ENCODE peak calls at places on chromosomes 6 and 20, in four cellular contexts. I is spleen, J is stomach, X is sigmoid colon. R is an unnamed sample.

GRCh38 chr20:23136893-23137745 is 51.0 kb upstream of the CD93 start:
- DNase-seq in I (no peak), X (peak), J (no peak), R (no peak)

GRCh38 chr6:28188111-28188979 is 36.7 kb upstream of the ZSCAN9 start:
- DNase-seq in I (no peak), X (no peak), J (no peak), R (no peak)

GRCh38 chr6:53011993-53012392 is 16.9 kb upstream of the GSTA4 start:
- DNase-seq in I (no peak), X (no peak), J (no peak), R (no peak)

GRCh38 chr6:158125271-158125670 is 42.8 kb downstream of the SERAC1 start:
- DNase-seq in I (no peak), X (no peak), J (no peak), R (no peak)

GRCh38 chr20:58361549-58361948 is 27.5 kb upstream of the VAPB start:
- DNase-seq in I (no peak), J (no peak), X (no peak), R (no peak)

GRCh38 chr6:168097621-168098430 is 18.8 kb upstream of the FRMD1 start:
- DNase-seq in X (no peak), J (peak), I (peak), R (no peak)

GRCh38 chr20:3672864-3673550 is 8.8 kb downstream of the ADAM33 start:
- DNase-seq in J (no peak), I (no peak), X (no peak), R (no peak)

GRCh38 chr20:35743693-35744491 is 1.8 kb upstream of the RBM39 start:
- DNase-seq in J (no peak), X (peak), I (peak), R (no peak)

GRCh38 chr6:110543106-110543505 is 66.7 kb upstream of the SLC22A16 start:
- DNase-seq in X (no peak), J (peak), I (no peak), R (no peak)

GRCh38 chr6:107690864-107691661 is 133.1 kb downstream of the SCML4 start:
- DNase-seq in X (peak), I (no peak), J (no peak), R (no peak)

GRCh38 chr20:17024513-17025105 is 202.2 kb upstream of the PCSK2 start:
- DNase-seq in I (no peak), J (no peak), X (no peak), R (no peak)

GRCh38 chr6:87901613-87902012 is 146.0 kb upstream of the SPACA1 start:
- DNase-seq in J (no peak), I (no peak), X (no peak), R (no peak)

GRCh38 chr20:51574248-51575033 is 31.9 kb upstream of the NFATC2 start:
- DNase-seq in J (no peak), X (no peak), I (no peak), R (no peak)

GRCh38 chr20:18188446-18188845 is 50.8 kb downstream of the KAT14 start:
- DNase-seq in J (no peak), I (no peak), X (no peak), R (no peak)

GRCh38 chr20:7760261-7761048 is 179.8 kb downstream of the HAO1 start:
- DNase-seq in J (no peak), X (no peak), I (no peak), R (no peak)

GRCh38 chr6:165227644-165228329 is 81.6 kb downstream of the C6orf118 start:
- DNase-seq in I (no peak), X (no peak), J (no peak), R (no peak)

GRCh38 chr20:728022-728944 is 40.0 kb downstream of the SLC52A3 start:
- DNase-seq in J (peak), I (peak), X (no peak), R (peak)

GRCh38 chr6:5550631-5551030 is 289.3 kb downstream of the FARS2 start:
- DNase-seq in X (no peak), J (no peak), I (no peak), R (no peak)

GRCh38 chr6:27280064-27280539 is 32.0 kb downstream of the POM121L2 start:
- DNase-seq in I (no peak), X (no peak), J (no peak), R (no peak)

GRCh38 chr20:61940976-61941720 is 124.5 kb downstream of the TAF4 start:
- DNase-seq in X (peak), I (peak), J (no peak), R (no peak)

GRCh38 chr20:43389231-43389630 is 68.5 kb upstream of the SRSF6 start:
- DNase-seq in X (peak), I (no peak), J (no peak), R (no peak)

GRCh38 chr6:161564951-161565350 is 291.1 kb upstream of the AGPAT4 start:
- DNase-seq in I (no peak), J (no peak), X (no peak), R (no peak)

GRCh38 chr6:44676826-44677433 is 289.4 kb downstream of the CDC5L start:
- DNase-seq in J (no peak), I (no peak), X (no peak), R (no peak)

GRCh38 chr6:40409143-40409542 is 178.0 kb downstream of the LRFN2 start:
- DNase-seq in X (no peak), J (no peak), I (no peak), R (no peak)
- TF ChIP-seq POLR2AphosphoS5 in X (no peak), J (no peak), I (no peak), R (no peak)

DNA sequence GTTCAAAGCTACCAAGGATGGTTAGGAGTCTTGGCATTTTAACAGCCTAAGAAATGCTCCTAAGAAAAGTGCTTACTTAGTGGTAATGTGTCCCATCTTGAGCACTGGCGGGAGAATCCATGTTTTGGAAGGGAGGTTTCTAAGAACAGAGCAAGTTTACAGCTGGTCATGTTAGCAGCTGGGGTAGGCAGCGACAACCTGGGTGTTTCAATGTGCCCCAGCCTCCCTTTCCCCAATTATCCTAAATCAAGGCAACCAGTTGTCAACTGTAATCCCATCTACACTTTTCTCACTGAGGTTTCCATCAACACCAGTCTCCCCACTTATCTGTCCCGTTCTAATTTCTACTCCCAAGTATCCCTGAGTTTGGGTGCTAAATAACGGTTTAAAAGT is 1.7 kb upstream of the JAG1 start:
- DNase-seq in I (no peak), X (no peak), J (no peak), R (no peak)
- H3K4me3 ChIP-seq in I (peak), X (no peak), J (peak), R (no peak)

DNA sequence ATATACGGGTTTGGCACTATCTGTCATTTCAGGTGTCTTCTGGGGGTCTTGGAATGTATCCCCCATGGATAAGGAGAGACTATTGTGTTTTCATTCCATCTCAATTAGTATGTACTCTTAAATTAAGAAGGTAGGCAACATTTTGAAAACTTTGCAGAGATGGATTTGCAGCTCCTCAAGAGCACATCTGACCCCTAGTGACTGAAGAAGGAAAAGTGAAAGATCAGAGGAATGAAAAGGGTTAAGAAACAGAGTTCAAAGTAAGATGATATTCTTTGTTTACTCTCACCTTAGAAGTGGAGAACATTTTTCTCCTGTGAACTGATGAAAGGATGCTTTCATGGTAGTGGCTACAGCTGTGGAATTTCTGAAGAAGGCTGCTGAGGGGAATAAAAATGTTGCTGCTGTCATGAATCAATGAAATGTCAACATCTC is 41.5 kb downstream of the SH3BGRL2 start:
- DNase-seq in J (no peak), X (no peak), I (no peak), R (no peak)
- TF ChIP-seq CTCF in J (peak), X (no peak), I (no peak), R (peak)

GRCh38 chr6:93398723-93399122 is 20.6 kb downstream of the EPHA7 start:
- DNase-seq in I (no peak), X (no peak), J (no peak), R (no peak)
- TF ChIP-seq POLR2AphosphoS5 in I (no peak), X (no peak), J (no peak), R (no peak)

GRCh38 chr6:4350571-4351505 is 215.5 kb upstream of the ECI2 start:
- DNase-seq in I (no peak), X (no peak), J (no peak), R (no peak)
- H3K4me3 ChIP-seq in I (no peak), X (no peak), J (no peak), R (no peak)

GRCh38 chr6:100780648-100781047 is 100.5 kb downstream of the ASCC3 start:
- DNase-seq in I (no peak), J (no peak), X (no peak), R (no peak)

GRCh38 chr6:100785982-100786381 is 95.1 kb downstream of the ASCC3 start:
- DNase-seq in J (no peak), I (no peak), X (no peak), R (no peak)
- TF ChIP-seq CTCF in J (no peak), I (no peak), X (no peak), R (no peak)

GRCh38 chr6:116543149-116543548 is 2.3 kb downstream of the TRAPPC3L start:
- DNase-seq in J (no peak), I (no peak), X (no peak), R (no peak)

GRCh38 chr6:116550796-116551195 is 2.8 kb upstream of the CALHM4 start:
- DNase-seq in J (no peak), X (no peak), I (no peak), R (no peak)

GRCh38 chr6:116542426-116542825 is 3.1 kb downstream of the TRAPPC3L start:
- DNase-seq in I (no peak), X (no peak), J (no peak), R (no peak)

GRCh38 chr6:116545661-116546060 is at the start of gene TRAPPC3L:
- DNase-seq in X (no peak), I (no peak), J (no peak), R (no peak)

DNA sequence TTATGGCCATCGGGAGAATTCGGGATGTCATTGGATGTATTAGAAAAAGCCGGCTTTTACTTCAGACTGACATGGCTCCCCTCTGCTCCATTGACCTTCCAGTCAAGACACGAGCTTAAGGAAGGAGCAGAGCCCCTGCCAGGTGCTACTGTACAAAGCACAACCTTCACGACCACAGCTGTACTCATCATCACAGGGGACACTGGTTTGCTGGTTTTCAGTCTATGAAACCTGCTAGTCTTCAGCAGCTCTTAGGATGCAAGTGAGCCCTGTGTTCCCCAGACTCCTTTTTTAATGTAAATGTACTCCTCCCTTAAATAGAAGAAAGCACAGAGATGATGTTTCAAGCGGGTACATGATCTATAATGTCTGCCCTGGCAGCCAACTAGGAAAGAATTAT is 1.9 kb upstream of the TRAPPC3L start:
- DNase-seq in X (no peak), I (no peak), J (no peak), R (no peak)
- TF ChIP-seq POLR2AphosphoS5 in X (no peak), I (no peak), J (no peak), R (no peak)

GRCh38 chr20:40268321-40269075 is 420.5 kb downstream of the MAFB start:
- DNase-seq in X (no peak), J (no peak), I (no peak), R (no peak)
- H3K4me3 ChIP-seq in X (no peak), J (no peak), I (no peak), R (no peak)

DNA sequence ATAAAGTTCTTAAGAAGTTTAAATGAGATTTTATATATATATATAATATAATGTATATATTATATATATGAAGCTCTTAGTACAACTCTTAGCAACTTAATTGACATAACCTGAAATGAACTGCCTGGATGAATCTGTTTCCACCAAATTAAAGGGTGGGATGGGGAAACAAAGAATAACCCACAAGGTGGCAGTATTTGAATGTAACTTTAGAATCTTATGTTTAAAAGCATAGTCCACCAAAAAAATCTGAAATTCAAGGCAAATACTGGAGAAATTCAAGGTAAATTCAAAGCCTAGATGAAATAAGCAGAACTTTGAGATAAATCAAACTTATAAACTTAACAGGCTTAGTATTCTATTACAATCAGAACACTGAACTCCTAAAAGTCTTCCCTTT is 4.4 kb upstream of the IBTK start:
- DNase-seq in X (no peak), I (no peak), J (no peak), R (no peak)
- TF ChIP-seq CTCF in X (no peak), I (peak), J (no peak), R (peak)

DNA sequence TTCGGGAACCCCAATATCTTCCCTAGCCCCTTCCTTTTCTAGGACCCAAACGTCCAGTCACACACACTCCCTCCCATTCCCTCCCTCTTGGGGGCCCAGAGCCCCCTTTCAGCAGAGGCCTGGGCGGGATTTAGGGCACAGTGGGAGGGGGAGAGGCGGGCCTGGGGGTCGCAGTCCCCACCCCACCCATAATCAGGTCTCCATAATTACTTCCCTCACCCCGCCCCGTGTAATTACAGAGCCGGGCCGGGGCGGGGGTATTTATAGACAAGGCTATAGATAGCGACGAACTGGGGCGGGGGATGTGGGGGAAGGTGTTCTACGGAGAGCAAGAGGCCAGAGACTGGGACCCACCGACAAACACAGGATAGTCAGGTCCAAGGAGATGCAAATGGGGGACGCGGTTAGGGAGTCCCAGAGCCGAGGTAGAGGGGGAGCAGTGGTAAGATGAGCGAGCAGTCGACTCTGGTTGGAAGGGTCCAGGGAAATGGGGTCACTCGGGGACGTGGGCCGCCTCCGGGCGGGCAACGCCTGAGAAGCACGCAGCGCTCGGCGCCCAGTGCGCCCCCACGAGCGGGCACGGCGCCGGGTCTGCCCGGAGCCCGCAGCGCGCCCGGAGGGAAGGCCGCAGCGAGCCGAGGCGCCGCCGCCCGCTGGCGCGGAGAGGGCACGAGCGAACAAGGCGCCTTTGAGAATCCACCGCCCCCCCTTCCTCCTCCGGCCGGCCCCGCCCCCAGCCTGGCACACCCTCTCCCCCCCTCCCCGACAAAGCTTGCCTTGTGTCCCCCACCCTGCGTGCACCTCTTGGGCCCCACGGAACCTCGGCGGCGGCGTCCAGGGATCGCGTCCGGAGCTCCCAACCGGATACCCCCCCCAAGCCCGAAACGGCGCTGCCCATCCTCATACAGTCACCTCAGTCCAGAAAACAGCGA is 670 bp upstream of the COL11A2 start:
- DNase-seq in X (no peak), J (no peak), I (peak), R (peak)
- TF ChIP-seq POLR2AphosphoS5 in X (peak), J (no peak), I (no peak), R (no peak)

R was measured in transverse colon.